ENCODE peak calls at places on chromosomes 1 and 21, in five cellular contexts. S is mucosa of gallbladder; A is fibroblast of lung; V is T-cell; E is activated effector memory CD4-positive, alpha-beta T cell treated with Interleukin-2 at 50 U/mL for 16 hours. Q is an unnamed sample.

GRCh38 chr1:1187938-1188337 is 14.3 kb downstream of the TTLL10 start:
- DNase-seq in E (no peak), V (no peak), A (peak; percentile 71), S (no peak), Q (no peak)

GRCh38 chr1:162191396-162192322 is 122.2 kb downstream of the NOS1AP start:
- DNase-seq in A (no peak), V (no peak), S (no peak), E (no peak), Q (no peak)

GRCh38 chr1:222106369-222106768 is 364.5 kb upstream of the DUSP10 start:
- DNase-seq in S (no peak), E (no peak), V (no peak), A (no peak), Q (no peak)

GRCh38 chr1:222979561-222979960 is 163.5 kb downstream of the TLR5 start:
- DNase-seq in A (no peak), V (no peak), S (no peak), E (no peak), Q (no peak)

GRCh38 chr1:17485280-17485679 is 45.8 kb upstream of the RCC2 start:
- DNase-seq in V (no peak), E (no peak), A (peak; percentile 18), S (no peak), Q (no peak)

GRCh38 chr1:207659545-207660148 is 14.7 kb downstream of the CR1L start:
- DNase-seq in E (no peak), A (no peak), V (no peak), S (peak; percentile 67), Q (no peak)

GRCh38 chr1:152770411-152770810 is 4.5 kb upstream of the LCE1F start:
- DNase-seq in A (no peak), V (no peak), S (no peak), E (no peak), Q (no peak)

GRCh38 chr1:43405219-43405875 is 15.6 kb downstream of the SZT2 start:
- DNase-seq in S (no peak), A (peak; percentile 19), V (no peak), E (no peak), Q (no peak)

GRCh38 chr1:1924378-1924777 is 5.3 kb upstream of the TMEM52 start:
- DNase-seq in V (no peak), A (no peak), S (no peak), E (no peak), Q (no peak)

GRCh38 chr1:167617100-167617949 is 12.7 kb upstream of the RCSD1 start:
- DNase-seq in E (no peak), A (peak; percentile 8), S (no peak), V (no peak), Q (no peak)

GRCh38 chr1:230114245-230114651 is 47.2 kb downstream of the GALNT2 start:
- DNase-seq in S (no peak), V (no peak), A (peak; percentile 91), E (no peak), Q (no peak)

GRCh38 chr1:173269490-173270230 is 62.5 kb upstream of the TNFSF4 start:
- DNase-seq in V (no peak), S (no peak), A (peak; percentile 95), E (no peak), Q (no peak)

GRCh38 chr1:218384576-218384975 is 39.4 kb downstream of the TGFB2 start:
- DNase-seq in S (no peak), A (no peak), E (no peak), V (no peak), Q (no peak)

GRCh38 chr21:28826569-28826968 is 166.1 kb downstream of the LTN1 start:
- DNase-seq in A (no peak), V (no peak), S (no peak), E (no peak), Q (no peak)

GRCh38 chr21:25426580-25426979 is 180.7 kb downstream of the MRPL39 start:
- DNase-seq in S (no peak), E (no peak), A (no peak), V (no peak), Q (no peak)

GRCh38 chr1:24759492-24759891 is 14.2 kb downstream of the CLIC4 start:
- DNase-seq in E (no peak), V (no peak), S (no peak), A (no peak), Q (no peak)

GRCh38 chr1:27872802-27873665 is 690 bp downstream of the THEMIS2 start:
- DNase-seq in A (peak; percentile 33), E (no peak), S (no peak), V (no peak), Q (no peak)

Q was measured in activated T-helper 1 cell treated with Interleukin-2 at 50 U/mL for 16 hours.